ENCODE peak calls at places on chromosomes 7 and 10, in eight cellular contexts. G, M, B, I, Y, P, D and C are unnamed samples. For H3K9me3, the result is how much of the 10 kb centered on the place peaks cover.

GRCh38 chr7:51455948-51456347 is 139.3 kb upstream of the COBL start:
- DNase-seq in I (no peak), B (no peak), M (no peak), D (no peak), G (no peak), Y (no peak), P (peak), C (no peak)

GRCh38 chr10:112650588-112651030 is 203.6 kb downstream of the VTI1A start:
- DNase-seq in M (no peak), P (no peak), Y (no peak), I (no peak), D (no peak), G (peak), B (no peak), C (no peak)

GRCh38 chr7:132084776-132085388 is 491.4 kb downstream of the PLXNA4 start:
- DNase-seq in D (no peak), B (no peak), G (no peak), P (no peak), Y (no peak), M (no peak), I (no peak), C (no peak)

GRCh38 chr7:71439316-71439715 is 307.4 kb downstream of the GALNT17 start:
- DNase-seq in B (no peak), Y (no peak), I (no peak), G (no peak), P (no peak), M (no peak), D (no peak), C (no peak)

GRCh38 chr10:63573068-63573697 is 52.0 kb downstream of the REEP3 start:
- DNase-seq in G (peak), M (no peak), D (no peak), I (no peak), B (no peak), P (no peak), Y (no peak), C (no peak)

GRCh38 chr10:71473671-71474599 is 77.2 kb downstream of the CDH23 start:
- DNase-seq in G (no peak), I (no peak), B (no peak), Y (peak), D (no peak), P (no peak), M (no peak), C (no peak)

GRCh38 chr10:80429521-80429966 is 21.2 kb downstream of the PRXL2A start:
- DNase-seq in B (no peak), P (no peak), I (no peak), G (peak), D (no peak), M (no peak), Y (peak), C (no peak)

GRCh38 chr10:31645786-31646185 is 282.8 kb downstream of the ARHGAP12 start:
- DNase-seq in M (no peak), D (no peak), G (peak), P (no peak), Y (no peak), I (no peak), B (no peak), C (no peak)

GRCh38 chr10:83917519-83918506 is 221.5 kb upstream of the GHITM start:
- DNase-seq in Y (peak), B (no peak), D (no peak), I (no peak), P (peak), G (no peak), M (no peak), C (no peak)

GRCh38 chr7:46480619-46481018 is 559.5 kb upstream of the IGFBP3 start:
- DNase-seq in B (no peak), M (no peak), D (no peak), P (no peak), Y (no peak), G (no peak), I (no peak), C (no peak)

GRCh38 chr10:122911889-122912484 is 1.6 kb downstream of the FAM24A start:
- DNase-seq in D (peak), Y (peak), I (peak), M (no peak), B (peak), G (peak), P (peak), C (peak)

GRCh38 chr10:28087675-28088351 is 88.9 kb upstream of the ODAD2 start:
- DNase-seq in I (no peak), G (peak), B (no peak), Y (no peak), M (no peak), D (no peak), P (no peak), C (no peak)

GRCh38 chr7:9201928-9202327 is 768.5 kb downstream of the NXPH1 start:
- DNase-seq in M (no peak), B (no peak), G (no peak), Y (no peak), D (no peak), I (no peak), P (peak), C (no peak)

GRCh38 chr7:79199961-79200360 is 253.5 kb downstream of the MAGI2 start:
- DNase-seq in Y (no peak), D (no peak), P (no peak), M (no peak), I (no peak), B (no peak), G (peak), C (no peak)

GRCh38 chr10:25294032-25294926 is 119.5 kb downstream of the GPR158 start:
- DNase-seq in Y (no peak), I (no peak), B (no peak), M (no peak), D (no peak), G (peak), P (no peak), C (no peak)

GRCh38 chr10:24929056-24929544 is 23.3 kb downstream of the PRTFDC1 start:
- DNase-seq in G (peak), B (no peak), P (peak), M (no peak), Y (no peak), D (no peak), I (no peak), C (no peak)

DNA sequence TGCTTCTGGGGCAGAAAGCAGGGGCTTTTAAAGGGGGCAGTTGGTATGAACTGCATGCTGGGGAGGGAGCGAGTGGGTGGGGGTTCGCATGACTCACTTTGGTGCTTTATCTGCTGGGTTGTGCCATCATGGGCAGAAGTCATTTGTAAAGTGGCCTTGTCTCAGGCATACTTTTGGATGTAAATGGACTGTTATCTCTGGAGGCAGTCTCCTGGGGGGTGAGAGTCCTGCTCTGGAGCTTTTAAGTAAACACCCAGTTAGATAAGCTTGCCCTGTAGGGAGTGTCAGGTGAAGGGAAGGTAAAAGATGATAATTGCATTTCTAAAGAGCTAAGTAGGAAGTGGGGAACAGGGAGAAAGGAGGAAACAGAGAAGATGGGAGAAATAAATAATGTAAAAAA is 1.6 kb upstream of the GSTO1 start:
- DNase-seq in B (no peak), G (no peak), Y (no peak), I (no peak), M (no peak), P (no peak), D (no peak), C (no peak)
- H3K9me3 ChIP-seq in B (under half), G (under half), Y (under half), I (under half), M (under half), P (under half), D (under half), C (under half)

GRCh38 chr10:69335063-69335587 is 56.8 kb downstream of the HK1 start:
- DNase-seq in D (no peak), I (no peak), P (no peak), G (no peak), M (no peak), Y (peak), B (peak), C (no peak)
- H3K4me3 ChIP-seq in D (no peak), I (peak), P (no peak), G (no peak), M (no peak), Y (no peak), B (no peak), C (peak)

DNA sequence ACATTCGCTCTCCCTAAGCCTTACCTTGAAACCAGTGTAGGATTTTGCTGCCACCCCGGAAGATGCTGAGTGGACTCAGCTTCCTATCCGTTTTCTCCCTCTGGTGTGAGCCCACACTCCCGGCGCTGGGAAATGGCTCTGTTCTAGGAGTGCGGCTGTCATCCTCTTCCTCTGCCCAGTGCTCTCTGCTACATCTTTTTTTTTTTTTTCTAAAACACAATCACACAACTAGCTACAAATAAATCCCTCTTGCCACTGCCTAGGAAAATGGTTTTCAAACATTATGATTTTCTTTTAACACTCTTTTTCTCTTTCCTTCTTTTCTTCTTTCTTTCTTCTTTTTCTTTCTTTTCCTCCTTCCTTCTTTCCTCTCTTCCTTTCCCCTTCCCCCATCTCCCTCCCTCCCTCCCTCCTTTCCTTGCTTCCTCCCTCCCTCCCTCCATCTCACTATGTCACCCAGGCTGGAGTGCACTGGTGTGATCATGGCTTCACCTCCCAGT is 27.9 kb upstream of the NMT2 start:
- DNase-seq in G (peak), D (no peak), Y (peak), I (no peak), M (no peak), P (no peak), B (no peak), C (no peak)
- H3K27ac ChIP-seq in G (peak), D (no peak), Y (peak), I (no peak), M (no peak), P (no peak), B (no peak), C (no peak)

DNA sequence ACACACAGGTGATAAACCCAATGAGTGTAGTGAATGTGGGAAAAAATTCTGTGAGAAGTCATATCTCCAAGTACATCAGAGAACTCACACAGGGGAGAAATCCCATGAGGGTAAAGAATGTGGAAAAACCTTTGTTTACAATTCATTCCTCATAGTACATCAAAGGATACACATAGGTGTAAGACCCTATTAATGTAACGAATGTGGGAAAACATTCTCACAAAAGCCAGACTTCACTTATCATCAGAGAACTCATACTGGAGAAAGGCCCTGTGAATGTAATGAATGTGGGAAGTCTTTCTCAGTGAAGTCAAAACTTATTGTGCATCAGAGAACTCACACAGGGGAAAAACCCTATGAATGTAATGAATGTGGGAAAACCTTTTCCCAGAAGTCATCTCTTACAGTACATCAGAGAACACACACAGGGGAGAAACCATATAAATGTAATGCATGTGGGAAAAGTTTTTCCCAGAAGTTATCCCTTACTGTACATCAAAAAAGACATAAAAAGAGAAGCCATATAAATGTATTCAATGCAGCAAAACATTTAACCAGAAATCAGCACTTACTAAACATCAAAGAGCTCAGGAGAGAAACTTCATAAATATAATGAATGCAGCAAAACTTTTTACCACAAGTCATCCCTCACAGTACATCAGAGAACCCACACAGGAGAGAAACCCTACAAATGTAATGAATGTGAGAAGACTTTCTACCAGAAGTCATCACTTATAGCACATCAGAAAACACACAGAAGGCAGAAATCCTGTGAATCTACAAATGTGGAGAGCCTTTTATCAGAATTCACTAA is 49.8 kb downstream of the ZNF239 start:
- DNase-seq in P (no peak), I (no peak), B (no peak), Y (no peak), G (no peak), D (no peak), M (no peak), C (no peak)
- H3K9me3 ChIP-seq in P (under half), I (under half), B (half or more), Y (under half), G (under half), D (half or more), M (half or more), C (under half)

DNA sequence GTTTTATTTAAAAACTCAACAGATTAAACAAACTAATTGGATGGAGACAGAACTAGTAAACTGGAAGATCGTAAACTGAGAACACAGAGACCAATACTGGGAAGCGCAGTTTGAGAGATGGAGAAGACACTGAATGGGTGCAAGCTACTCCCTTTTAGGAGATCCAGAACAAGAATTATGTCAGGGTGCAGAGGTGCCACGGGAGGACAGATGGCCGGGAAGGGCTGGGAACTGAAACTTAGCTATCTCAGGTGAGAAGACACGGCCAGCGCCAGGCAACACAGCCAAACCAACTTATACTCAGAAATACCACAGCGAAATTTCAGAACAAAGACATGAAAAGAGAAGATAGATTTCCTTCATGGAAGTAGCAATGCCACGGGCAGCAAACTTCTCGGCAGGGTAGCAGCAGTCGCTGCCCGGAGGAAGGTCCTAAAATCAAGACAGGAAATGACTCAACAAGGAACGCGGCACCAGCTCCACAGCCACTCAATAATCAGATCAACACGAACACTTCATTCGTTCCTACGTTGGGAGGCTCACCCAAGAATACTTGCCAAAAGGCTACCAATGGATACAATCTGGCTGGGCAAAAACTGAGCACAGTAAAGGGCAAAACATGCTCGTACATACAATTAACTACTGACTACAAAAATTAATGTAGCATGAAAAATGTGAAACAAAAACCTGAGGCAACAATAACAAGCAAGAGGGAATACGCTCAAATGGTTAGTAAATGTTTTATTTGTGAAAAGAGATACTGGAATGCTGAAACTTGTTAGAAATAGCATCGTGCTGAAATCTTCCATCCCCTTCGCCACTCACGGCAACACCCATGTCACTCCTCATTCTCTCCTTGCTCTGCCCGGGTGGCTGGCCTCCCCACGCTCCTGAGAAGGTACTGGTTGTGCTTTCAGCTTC is 2.2 kb upstream of the LRRC27 start:
- DNase-seq in M (no peak), P (no peak), G (peak), Y (peak), B (no peak), D (no peak), I (peak), C (no peak)
- H3K4me3 ChIP-seq in M (peak), P (peak), G (peak), Y (peak), B (peak), D (peak), I (peak), C (peak)

DNA sequence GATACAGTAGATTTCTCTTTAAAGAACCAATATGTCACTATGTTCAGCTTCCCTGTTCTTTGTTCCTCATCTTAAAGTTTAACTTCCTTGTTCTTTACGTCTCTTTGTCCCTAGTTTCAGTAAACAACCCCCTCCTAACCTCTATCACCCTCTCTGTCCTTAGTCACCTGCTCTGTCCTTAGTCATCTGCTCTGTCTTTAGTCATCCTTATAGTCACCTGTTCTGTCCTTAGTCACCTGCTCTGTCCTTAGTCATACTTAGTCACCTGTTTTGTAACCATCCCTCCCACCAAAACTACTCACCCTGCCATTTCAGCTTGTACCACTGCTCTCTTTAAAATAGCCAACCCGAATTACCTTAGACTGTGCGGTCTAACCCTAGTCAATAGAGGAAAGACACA is 144.5 kb upstream of the TMEM106B start:
- DNase-seq in I (no peak), Y (no peak), B (no peak), P (no peak), G (peak), M (no peak), D (no peak), C (no peak)
- H3K27ac ChIP-seq in I (no peak), Y (no peak), B (no peak), P (no peak), G (no peak), M (no peak), D (no peak), C (no peak)

DNA sequence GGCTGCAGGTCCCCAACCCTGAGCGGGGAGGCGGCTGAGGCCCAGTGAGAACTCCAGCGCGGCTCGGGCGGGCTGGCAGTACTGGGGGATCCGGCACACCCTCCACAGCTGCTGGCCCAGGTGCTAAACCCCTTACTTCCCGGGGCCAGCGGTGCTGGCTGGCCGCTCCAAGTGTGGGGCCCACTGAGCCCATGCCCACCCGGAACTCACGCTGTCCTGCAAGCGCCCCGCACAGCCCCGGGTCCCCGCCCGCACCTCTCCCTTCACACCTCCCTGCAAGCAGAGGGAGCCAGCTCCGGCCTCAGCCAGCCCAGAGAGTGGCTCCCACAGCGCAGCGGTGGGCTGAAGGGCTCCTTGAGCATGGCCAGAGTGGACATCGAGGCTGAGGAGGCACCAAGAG is 25.0 kb downstream of the RNF133 start:
- DNase-seq in P (no peak), B (no peak), Y (no peak), M (no peak), D (no peak), G (no peak), I (no peak), C (no peak)
- H3K9me3 ChIP-seq in P (under half), B (under half), Y (under half), M (under half), D (under half), G (under half), I (under half), C (under half)

GRCh38 chr7:497946-498655 is 21.5 kb downstream of the PDGFA start:
- DNase-seq in I (no peak), M (no peak), D (no peak), P (no peak), G (no peak), B (peak), Y (peak), C (no peak)
- H3K4me3 ChIP-seq in I (no peak), M (no peak), D (no peak), P (no peak), G (no peak), B (no peak), Y (no peak), C (no peak)